ENCODE peak calls at places on chromosomes 3 and 15, in four cellular contexts. One of them, this sample, is unnamed.

GRCh38 chr3:128311441-128311844 is 155.2 kb downstream of the DNAJB8 start:
- DNase-seq in heart right ventricle: peak
- DNase-seq in astrocyte of the cerebellum: no peak
- DNase-seq in left ventricle myocardium inferior: peak
- DNase-seq in this sample: no peak

GRCh38 chr3:56974242-56974945 is 86.1 kb upstream of the SPATA12 start:
- DNase-seq in heart right ventricle: no peak
- DNase-seq in astrocyte of the cerebellum: no peak
- DNase-seq in left ventricle myocardium inferior: no peak
- DNase-seq in this sample: no peak

GRCh38 chr15:86483936-86484335 is 404.3 kb downstream of the AGBL1 start:
- DNase-seq in heart right ventricle: no peak
- DNase-seq in astrocyte of the cerebellum: no peak
- DNase-seq in left ventricle myocardium inferior: no peak
- DNase-seq in this sample: no peak

GRCh38 chr3:48426401-48426909 is 3.4 kb downstream of the PLXNB1 start:
- DNase-seq in heart right ventricle: peak
- DNase-seq in astrocyte of the cerebellum: no peak
- DNase-seq in left ventricle myocardium inferior: peak
- DNase-seq in this sample: no peak

GRCh38 chr3:188649521-188649920 is 495.6 kb downstream of the LPP start:
- DNase-seq in heart right ventricle: no peak
- DNase-seq in astrocyte of the cerebellum: no peak
- DNase-seq in left ventricle myocardium inferior: no peak
- DNase-seq in this sample: no peak

GRCh38 chr3:182979103-182979697 is 1.1 kb downstream of the DCUN1D1 start:
- DNase-seq in heart right ventricle: no peak
- DNase-seq in astrocyte of the cerebellum: no peak
- DNase-seq in left ventricle myocardium inferior: no peak
- DNase-seq in this sample: no peak

GRCh38 chr3:182795383-182795782 is 2.1 kb downstream of the ATP11B start:
- DNase-seq in heart right ventricle: no peak
- DNase-seq in astrocyte of the cerebellum: no peak
- DNase-seq in left ventricle myocardium inferior: no peak
- DNase-seq in this sample: no peak

GRCh38 chr3:69282191-69282590 is 103.7 kb downstream of the FRMD4B start:
- DNase-seq in heart right ventricle: no peak
- DNase-seq in astrocyte of the cerebellum: no peak
- DNase-seq in left ventricle myocardium inferior: no peak
- DNase-seq in this sample: no peak

GRCh38 chr3:160103397-160103796 is 114.8 kb downstream of the IL12A start:
- DNase-seq in heart right ventricle: no peak
- DNase-seq in astrocyte of the cerebellum: no peak
- DNase-seq in left ventricle myocardium inferior: no peak
- DNase-seq in this sample: no peak

GRCh38 chr15:78752492-78753358 is 58.5 kb downstream of the ADAMTS7 start:
- DNase-seq in heart right ventricle: peak
- DNase-seq in astrocyte of the cerebellum: no peak
- DNase-seq in left ventricle myocardium inferior: no peak
- DNase-seq in this sample: no peak
- TF ChIP-seq CTCF in heart right ventricle: no peak
- TF ChIP-seq CTCF in astrocyte of the cerebellum: no peak
- TF ChIP-seq CTCF in left ventricle myocardium inferior: no peak
- TF ChIP-seq CTCF in this sample: no peak

GRCh38 chr3:110178965-110179364 is 841.6 kb upstream of the DPPA4 start:
- DNase-seq in heart right ventricle: no peak
- DNase-seq in astrocyte of the cerebellum: no peak
- DNase-seq in left ventricle myocardium inferior: no peak
- DNase-seq in this sample: no peak

GRCh38 chr3:110174908-110175307 is 837.6 kb upstream of the DPPA4 start:
- DNase-seq in heart right ventricle: no peak
- DNase-seq in astrocyte of the cerebellum: no peak
- DNase-seq in left ventricle myocardium inferior: no peak
- DNase-seq in this sample: no peak

DNA sequence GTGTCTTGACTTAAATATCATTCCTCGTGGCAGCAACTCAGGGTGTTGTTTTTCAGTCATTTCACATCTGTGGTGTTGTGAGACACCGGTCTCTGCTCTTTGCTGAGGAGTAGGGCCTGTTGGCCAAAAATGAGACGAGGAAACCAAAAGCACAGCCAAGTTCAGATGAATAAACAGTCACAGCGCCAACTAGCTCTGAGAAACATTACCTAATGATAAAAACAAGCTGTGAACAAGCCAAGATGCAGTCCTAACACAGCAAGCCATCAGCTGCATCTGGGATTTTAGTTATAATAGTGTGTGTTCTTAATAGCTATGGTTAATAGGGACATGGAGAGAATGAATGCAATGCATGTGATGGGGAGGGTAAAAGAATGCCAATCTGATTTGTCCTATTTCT is 843.4 kb upstream of the DPPA4 start:
- DNase-seq in heart right ventricle: no peak
- DNase-seq in astrocyte of the cerebellum: peak
- DNase-seq in left ventricle myocardium inferior: peak
- DNase-seq in this sample: no peak
- TF ChIP-seq CTCF in heart right ventricle: no peak
- TF ChIP-seq CTCF in astrocyte of the cerebellum: peak
- TF ChIP-seq CTCF in left ventricle myocardium inferior: peak
- TF ChIP-seq CTCF in this sample: no peak

GRCh38 chr3:142210608-142211007 is 14.8 kb downstream of the GK5 start:
- DNase-seq in heart right ventricle: no peak
- DNase-seq in astrocyte of the cerebellum: peak
- DNase-seq in left ventricle myocardium inferior: no peak
- DNase-seq in this sample: no peak
- TF ChIP-seq CTCF in heart right ventricle: no peak
- TF ChIP-seq CTCF in astrocyte of the cerebellum: no peak
- TF ChIP-seq CTCF in left ventricle myocardium inferior: no peak
- TF ChIP-seq CTCF in this sample: no peak

DNA sequence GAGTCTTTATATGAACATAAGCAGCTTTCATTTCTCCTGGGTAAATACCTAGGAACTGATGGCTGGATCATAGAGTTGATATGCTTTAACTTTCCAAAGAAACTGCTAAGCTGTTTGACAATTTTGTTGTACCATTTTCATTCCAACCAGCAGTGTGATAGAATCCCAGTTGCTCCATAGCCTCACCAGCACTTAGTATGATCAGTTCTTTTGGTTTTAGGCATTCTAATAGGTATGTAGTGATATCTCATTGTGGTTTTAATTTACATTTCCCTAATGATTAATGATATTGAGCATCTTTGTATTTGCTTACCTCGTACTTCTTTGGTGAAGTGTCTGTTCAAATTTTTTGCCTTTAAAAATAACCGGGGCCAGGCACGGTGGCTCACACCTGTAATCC is 38.4 kb upstream of the SMAD6 start:
- DNase-seq in heart right ventricle: no peak
- DNase-seq in astrocyte of the cerebellum: no peak
- DNase-seq in left ventricle myocardium inferior: no peak
- DNase-seq in this sample: no peak
- TF ChIP-seq CTCF in heart right ventricle: no peak
- TF ChIP-seq CTCF in astrocyte of the cerebellum: no peak
- TF ChIP-seq CTCF in left ventricle myocardium inferior: no peak
- TF ChIP-seq CTCF in this sample: no peak

GRCh38 chr3:21486381-21486935 is 264.6 kb downstream of the ZNF385D start:
- DNase-seq in heart right ventricle: no peak
- DNase-seq in astrocyte of the cerebellum: peak
- DNase-seq in left ventricle myocardium inferior: no peak
- DNase-seq in this sample: no peak

GRCh38 chr3:21487520-21487919 is 263.5 kb downstream of the ZNF385D start:
- DNase-seq in heart right ventricle: no peak
- DNase-seq in astrocyte of the cerebellum: no peak
- DNase-seq in left ventricle myocardium inferior: no peak
- DNase-seq in this sample: no peak

GRCh38 chr3:21484323-21485154 is 266.5 kb downstream of the ZNF385D start:
- DNase-seq in heart right ventricle: peak
- DNase-seq in astrocyte of the cerebellum: peak
- DNase-seq in left ventricle myocardium inferior: peak
- DNase-seq in this sample: peak
- TF ChIP-seq CTCF in heart right ventricle: peak
- TF ChIP-seq CTCF in astrocyte of the cerebellum: peak
- TF ChIP-seq CTCF in left ventricle myocardium inferior: peak
- TF ChIP-seq CTCF in this sample: peak

GRCh38 chr3:115861166-115861733 is 237.9 kb downstream of the GAP43 start:
- DNase-seq in heart right ventricle: no peak
- DNase-seq in astrocyte of the cerebellum: no peak
- DNase-seq in left ventricle myocardium inferior: no peak
- DNase-seq in this sample: no peak
- TF ChIP-seq CTCF in heart right ventricle: no peak
- TF ChIP-seq CTCF in astrocyte of the cerebellum: no peak
- TF ChIP-seq CTCF in left ventricle myocardium inferior: no peak
- TF ChIP-seq CTCF in this sample: peak

GRCh38 chr3:136545664-136546266 is 206.4 kb downstream of the STAG1 start:
- DNase-seq in heart right ventricle: no peak
- DNase-seq in astrocyte of the cerebellum: peak
- DNase-seq in left ventricle myocardium inferior: no peak
- DNase-seq in this sample: no peak
- TF ChIP-seq CTCF in heart right ventricle: peak
- TF ChIP-seq CTCF in astrocyte of the cerebellum: peak
- TF ChIP-seq CTCF in left ventricle myocardium inferior: peak
- TF ChIP-seq CTCF in this sample: no peak

GRCh38 chr15:50837256-50837770 is 71.2 kb upstream of the AP4E1 start:
- DNase-seq in heart right ventricle: no peak
- DNase-seq in astrocyte of the cerebellum: no peak
- DNase-seq in left ventricle myocardium inferior: no peak
- DNase-seq in this sample: no peak
- TF ChIP-seq CTCF in heart right ventricle: no peak
- TF ChIP-seq CTCF in astrocyte of the cerebellum: no peak
- TF ChIP-seq CTCF in left ventricle myocardium inferior: no peak
- TF ChIP-seq CTCF in this sample: no peak

This sample was measured in mesothelial cell of epicardium.